ENCODE peak calls at places on chromosomes 7 and 10, in five cellular contexts. T is esophagus squamous epithelium, D is A549, K is ovary, G is breast epithelium. A is an unnamed sample.

GRCh38 chr10:119567978-119568377 is 25.5 kb upstream of the RGS10 start:
- DNase-seq in K (no peak), G (no peak), T (no peak), D (no peak), A (no peak)

GRCh38 chr7:79876769-79877362 is 257.8 kb upstream of the GNAI1 start:
- DNase-seq in D (no peak), K (no peak), T (no peak), G (no peak), A (no peak)

GRCh38 chr7:105450177-105450861 is 61.6 kb upstream of the SRPK2 start:
- DNase-seq in G (no peak), K (no peak), T (no peak), D (no peak), A (no peak)

GRCh38 chr7:85101347-85101746 is 85.5 kb downstream of the SEMA3D start:
- DNase-seq in T (no peak), D (no peak), K (no peak), G (no peak), A (no peak)

GRCh38 chr7:75996476-75996875 is 2.1 kb upstream of the TMEM120A start:
- DNase-seq in D (no peak), K (no peak), T (no peak), G (no peak), A (no peak)

GRCh38 chr10:6973904-6974303 is 393.8 kb upstream of the PRKCQ start:
- DNase-seq in T (no peak), D (no peak), K (no peak), G (no peak), A (no peak)

GRCh38 chr7:105015631-105015965 is 1.6 kb downstream of the KMT2E start:
- DNase-seq in G (no peak), K (no peak), T (no peak), D (no peak), A (peak)

GRCh38 chr7:95205821-95206220 is 118.5 kb downstream of the PON1 start:
- DNase-seq in K (no peak), D (no peak), T (no peak), G (no peak), A (no peak)

GRCh38 chr7:12674861-12675260 is 12.6 kb upstream of the ARL4A start:
- DNase-seq in T (no peak), D (no peak), G (no peak), K (no peak), A (no peak)

GRCh38 chr10:66927271-66927950 is 1.6 kb downstream of the LRRTM3 start:
- DNase-seq in T (no peak), D (no peak), K (no peak), G (no peak), A (no peak)

GRCh38 chr7:129779602-129780256 is 168.2 kb downstream of the NRF1 start:
- DNase-seq in G (peak), K (no peak), D (peak), T (no peak), A (peak)

GRCh38 chr7:46229409-46229808 is 308.3 kb upstream of the IGFBP3 start:
- DNase-seq in D (peak), K (no peak), G (no peak), T (no peak), A (no peak)

GRCh38 chr10:70657036-70657435 is 15.3 kb upstream of the ADAMTS14 start:
- DNase-seq in D (no peak), K (no peak), T (no peak), G (no peak), A (no peak)

GRCh38 chr7:35025391-35025870 is 11.9 kb downstream of the DPY19L1 start:
- DNase-seq in T (no peak), K (no peak), G (no peak), D (no peak), A (no peak)

GRCh38 chr10:89074120-89074519 is 83.5 kb downstream of the FAS start:
- DNase-seq in D (no peak), G (peak), K (peak), T (no peak), A (peak)

GRCh38 chr10:78817361-78817760 is 251.4 kb upstream of the ZMIZ1 start:
- DNase-seq in K (peak), G (no peak), D (no peak), T (no peak), A (peak)

GRCh38 chr7:158821173-158822021 is 7.9 kb downstream of the ESYT2 start:
- DNase-seq in T (no peak), K (no peak), D (peak), G (no peak), A (no peak)

GRCh38 chr7:127980901-127981300 is 50.3 kb downstream of the LRRC4 start:
- DNase-seq in G (no peak), T (no peak), D (no peak), K (no peak), A (no peak)
- H3K4me3 ChIP-seq in G (no peak), T (no peak), D (no peak), K (no peak), A (no peak)

GRCh38 chr7:47483604-47484273 is 98.2 kb downstream of the TNS3 start:
- DNase-seq in K (no peak), G (no peak), T (no peak), D (no peak), A (no peak)
- TF ChIP-seq CTCF in K (no peak), G (no peak), T (no peak), D (peak), A (no peak)

GRCh38 chr7:27173412-27174076 is 576 bp downstream of the HOXA10 start:
- DNase-seq in D (no peak), T (no peak), G (no peak), K (no peak), A (peak)
- TF ChIP-seq POLR2A in D (peak), T (no peak), G (no peak), K (no peak), A (no peak)

DNA sequence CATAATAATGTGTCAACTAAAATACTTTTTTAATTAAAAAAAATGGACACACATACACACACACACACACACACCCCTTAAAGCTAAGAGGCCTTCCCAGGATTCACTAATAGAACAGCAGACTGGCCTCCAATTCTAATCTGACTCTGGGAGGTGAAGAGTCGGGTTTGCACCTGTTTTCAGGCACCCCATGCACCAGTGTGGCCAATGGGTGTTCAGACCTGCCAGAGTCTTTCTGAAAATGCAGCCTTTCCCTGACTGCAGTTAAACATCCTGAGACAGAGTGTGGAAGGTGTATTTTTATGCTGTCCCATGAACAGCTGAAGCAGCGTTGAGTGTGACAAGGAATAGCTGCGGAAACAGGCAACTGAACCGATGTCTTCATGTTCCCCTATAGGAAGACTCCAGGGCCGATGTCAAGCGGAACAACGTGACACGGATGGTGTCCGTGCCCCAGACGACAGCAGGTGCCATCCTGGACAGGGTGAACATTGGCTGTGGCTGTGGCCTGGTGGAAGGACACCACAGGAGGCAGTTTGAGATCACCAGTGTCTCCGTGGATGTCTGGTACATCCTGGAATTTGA is 74.6 kb upstream of the LYZL2 start:
- DNase-seq in G (no peak), K (no peak), T (no peak), D (no peak), A (no peak)
- H3K4me3 ChIP-seq in G (no peak), K (no peak), T (no peak), D (no peak), A (no peak)

GRCh38 chr7:3649250-3649649 is 348.2 kb downstream of the SDK1 start:
- DNase-seq in D (no peak), G (no peak), K (no peak), T (no peak), A (no peak)
- TF ChIP-seq CTCF in D (no peak), G (no peak), K (no peak), T (no peak), A (no peak)

GRCh38 chr10:117005454-117006055 is 568 bp upstream of the SHTN1 start:
- DNase-seq in D (peak), K (peak), T (no peak), G (peak), A (no peak)
- TF ChIP-seq POLR2A in D (no peak), K (no peak), T (no peak), G (no peak), A (no peak)

A was measured in lower leg skin.